ENCODE peak calls at places on chromosome 20, in five cellular contexts. One of them, this sample, is unnamed.

GRCh38 chr20:46566125-46566524 is 15.7 kb upstream of the OCSTAMP start:
- DNase-seq in adipocyte: no peak
- DNase-seq in endothelial cell of umbilical vein: no peak
- DNase-seq in H9: no peak
- DNase-seq in body of pancreas: no peak
- DNase-seq in this sample: no peak

GRCh38 chr20:7285918-7286556 is 518.6 kb downstream of the BMP2 start:
- DNase-seq in adipocyte: peak; percentile 89
- DNase-seq in endothelial cell of umbilical vein: peak; percentile 88
- DNase-seq in H9: peak; percentile 59
- DNase-seq in body of pancreas: peak; percentile 79
- DNase-seq in this sample: peak; percentile 78

GRCh38 chr20:58065508-58066361 is 162.7 kb downstream of the ANKRD60 start:
- DNase-seq in adipocyte: no peak
- DNase-seq in endothelial cell of umbilical vein: no peak
- DNase-seq in H9: no peak
- DNase-seq in body of pancreas: no peak
- DNase-seq in this sample: peak; percentile 86

GRCh38 chr20:41205313-41205712 is 68.0 kb downstream of the PLCG1 start:
- DNase-seq in adipocyte: no peak
- DNase-seq in endothelial cell of umbilical vein: no peak
- DNase-seq in H9: no peak
- DNase-seq in body of pancreas: no peak
- DNase-seq in this sample: no peak

GRCh38 chr20:1895674-1896496 is 678 bp downstream of the SIRPA start:
- DNase-seq in adipocyte: peak; percentile 24
- DNase-seq in endothelial cell of umbilical vein: peak; percentile 29
- DNase-seq in H9: peak; percentile 43
- DNase-seq in body of pancreas: peak; percentile 48
- DNase-seq in this sample: peak; percentile 65

GRCh38 chr20:52799130-52799529 is 173.0 kb upstream of the TSHZ2 start:
- DNase-seq in adipocyte: no peak
- DNase-seq in endothelial cell of umbilical vein: no peak
- DNase-seq in H9: no peak
- DNase-seq in body of pancreas: no peak
- DNase-seq in this sample: no peak

GRCh38 chr20:37657924-37658800 is 35.7 kb upstream of the CTNNBL1 start:
- DNase-seq in adipocyte: no peak
- DNase-seq in endothelial cell of umbilical vein: no peak
- DNase-seq in H9: no peak
- DNase-seq in body of pancreas: no peak
- DNase-seq in this sample: no peak

GRCh38 chr20:23655551-23656211 is 17.9 kb upstream of the CST3 start:
- DNase-seq in adipocyte: peak; percentile 48
- DNase-seq in endothelial cell of umbilical vein: no peak
- DNase-seq in H9: no peak
- DNase-seq in body of pancreas: no peak
- DNase-seq in this sample: peak; percentile 13

GRCh38 chr20:11912013-11912663 is 5.6 kb upstream of the BTBD3 start:
- DNase-seq in adipocyte: no peak
- DNase-seq in endothelial cell of umbilical vein: peak; percentile 16
- DNase-seq in H9: no peak
- DNase-seq in body of pancreas: no peak
- DNase-seq in this sample: peak; percentile 19

GRCh38 chr20:46752639-46753235 is 43.3 kb downstream of the SLC2A10 start:
- DNase-seq in adipocyte: peak; percentile 88
- DNase-seq in endothelial cell of umbilical vein: peak; percentile 62
- DNase-seq in H9: peak; percentile 60
- DNase-seq in body of pancreas: peak; percentile 51
- DNase-seq in this sample: peak; percentile 82

GRCh38 chr20:2762578-2763131 is 37.8 kb downstream of the CPXM1 start:
- DNase-seq in adipocyte: no peak
- DNase-seq in endothelial cell of umbilical vein: no peak
- DNase-seq in H9: no peak
- DNase-seq in body of pancreas: no peak
- DNase-seq in this sample: no peak

GRCh38 chr20:48377940-48378339 is 449.9 kb downstream of the PREX1 start:
- DNase-seq in adipocyte: no peak
- DNase-seq in endothelial cell of umbilical vein: no peak
- DNase-seq in H9: no peak
- DNase-seq in body of pancreas: no peak
- DNase-seq in this sample: no peak
- H3K4me1 ChIP-seq in adipocyte: no peaks in the 10 kb centered on the region
- H3K4me1 ChIP-seq in endothelial cell of umbilical vein: peaks cover 11% of the 10 kb centered on the region
- H3K4me1 ChIP-seq in H9: no peaks in the 10 kb centered on the region
- H3K4me1 ChIP-seq in body of pancreas: peaks cover 15% of the 10 kb centered on the region
- H3K4me1 ChIP-seq in this sample: no peaks in the 10 kb centered on the region

DNA sequence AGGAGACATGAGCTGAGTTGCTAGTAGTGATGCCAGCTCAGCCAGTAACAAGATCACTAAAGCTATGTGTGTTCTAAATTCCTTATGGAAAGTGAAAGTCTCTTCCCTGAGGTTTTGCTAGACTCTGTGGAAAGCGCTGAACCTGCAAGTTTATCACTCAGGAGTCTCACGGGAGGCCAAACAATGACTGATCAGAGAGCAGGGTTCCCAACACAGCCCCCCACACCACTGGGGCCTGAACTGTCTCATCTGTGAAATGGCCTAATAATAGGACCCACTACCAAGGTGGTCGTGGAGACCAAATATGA is 19.9 kb downstream of the ACSS1 start:
- DNase-seq in adipocyte: no peak
- DNase-seq in endothelial cell of umbilical vein: no peak
- DNase-seq in H9: no peak
- DNase-seq in body of pancreas: peak; percentile 3
- DNase-seq in this sample: no peak
- H3K4me1 ChIP-seq in adipocyte: peaks cover 43% of the 10 kb centered on the region
- H3K4me1 ChIP-seq in endothelial cell of umbilical vein: peaks cover 12% of the 10 kb centered on the region
- H3K4me1 ChIP-seq in H9: peaks cover 2% of the 10 kb centered on the region
- H3K4me1 ChIP-seq in body of pancreas: peaks cover 96% of the 10 kb centered on the region
- H3K4me1 ChIP-seq in this sample: peaks cover 20% of the 10 kb centered on the region

DNA sequence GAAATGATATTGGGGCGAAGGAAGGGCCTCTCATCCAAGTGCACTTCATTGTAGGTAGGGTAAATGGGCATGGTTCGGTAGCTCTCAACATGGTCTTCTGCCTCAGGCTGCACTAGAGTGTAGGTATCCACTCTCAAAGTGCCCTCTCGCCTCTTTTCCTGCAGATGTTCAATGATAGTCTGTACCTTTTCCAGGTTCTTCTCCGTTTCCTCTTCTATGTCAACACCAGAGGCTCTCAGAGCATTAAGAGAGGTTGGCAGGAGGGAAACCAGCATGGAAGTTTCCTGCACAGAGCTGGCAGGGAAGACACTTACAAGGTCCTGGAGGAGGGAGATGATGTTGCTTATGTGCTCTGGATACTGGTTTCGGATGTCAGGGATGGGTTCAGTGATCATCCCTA is 7.1 kb downstream of the ZNFX1 start:
- DNase-seq in adipocyte: no peak
- DNase-seq in endothelial cell of umbilical vein: no peak
- DNase-seq in H9: no peak
- DNase-seq in body of pancreas: no peak
- DNase-seq in this sample: no peak
- H3K4me1 ChIP-seq in adipocyte: peaks cover 37% of the 10 kb centered on the region
- H3K4me1 ChIP-seq in endothelial cell of umbilical vein: peaks cover 15% of the 10 kb centered on the region
- H3K4me1 ChIP-seq in H9: no peaks in the 10 kb centered on the region
- H3K4me1 ChIP-seq in body of pancreas: peaks cover 29% of the 10 kb centered on the region
- H3K4me1 ChIP-seq in this sample: peaks cover 17% of the 10 kb centered on the region

GRCh38 chr20:36467076-36467999 is 74.0 kb upstream of the MYL9 start:
- DNase-seq in adipocyte: peak; percentile 40
- DNase-seq in endothelial cell of umbilical vein: peak; percentile 64
- DNase-seq in H9: no peak
- DNase-seq in body of pancreas: peak; percentile 70
- DNase-seq in this sample: peak; percentile 86
- H3K4me1 ChIP-seq in adipocyte: peaks cover 61% of the 10 kb centered on the region
- H3K4me1 ChIP-seq in endothelial cell of umbilical vein: peaks cover 74% of the 10 kb centered on the region
- H3K4me1 ChIP-seq in H9: peaks cover 12% of the 10 kb centered on the region
- H3K4me1 ChIP-seq in body of pancreas: peaks cover 95% of the 10 kb centered on the region
- H3K4me1 ChIP-seq in this sample: peaks cover 57% of the 10 kb centered on the region

DNA sequence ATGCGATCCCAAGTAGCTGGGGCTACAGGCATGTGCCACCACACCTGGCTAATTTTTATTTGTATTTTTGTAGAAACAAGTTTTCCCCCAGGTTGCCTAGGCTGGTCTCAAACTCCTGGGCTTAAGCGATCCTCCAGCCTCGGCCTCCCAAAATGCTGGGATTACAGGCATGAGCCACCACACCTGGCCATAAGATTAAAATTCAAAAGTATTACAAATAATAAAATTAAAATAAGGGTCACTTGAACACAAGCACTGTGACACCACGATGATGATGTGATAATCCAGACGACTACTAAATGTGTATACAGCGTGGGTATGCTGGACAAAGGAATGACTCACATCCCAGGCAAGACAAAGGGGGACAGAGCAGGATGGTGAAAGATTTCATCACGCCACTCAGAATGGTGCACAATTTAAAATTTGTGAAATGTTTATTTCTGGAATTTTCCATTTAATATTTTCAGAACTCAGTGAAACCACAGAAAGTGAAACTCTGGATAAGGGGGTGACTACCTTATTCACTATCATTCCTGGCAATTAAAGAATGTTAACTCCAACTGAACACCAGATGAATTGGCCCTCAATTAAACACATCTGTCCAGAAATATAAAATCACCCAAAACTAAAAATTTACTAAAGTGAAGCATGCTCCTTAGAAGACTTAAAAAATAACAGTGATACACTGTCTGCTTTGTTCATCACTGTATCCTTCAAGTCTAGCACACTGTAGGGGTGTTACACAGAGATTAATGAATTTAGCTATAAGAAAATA is 13.1 kb downstream of the B4GALT5 start:
- DNase-seq in adipocyte: peak; percentile 92
- DNase-seq in endothelial cell of umbilical vein: peak; percentile 85
- DNase-seq in H9: no peak
- DNase-seq in body of pancreas: no peak
- DNase-seq in this sample: peak; percentile 92
- H3K4me1 ChIP-seq in adipocyte: peaks cover 44% of the 10 kb centered on the region
- H3K4me1 ChIP-seq in endothelial cell of umbilical vein: peaks cover 67% of the 10 kb centered on the region
- H3K4me1 ChIP-seq in H9: peaks cover 13% of the 10 kb centered on the region
- H3K4me1 ChIP-seq in body of pancreas: peaks cover 53% of the 10 kb centered on the region
- H3K4me1 ChIP-seq in this sample: peaks cover 69% of the 10 kb centered on the region

This sample was measured in GM23248.